ENCODE peak calls at places on chromosome 22, in six cellular contexts. One of them, this sample, is unnamed.

GRCh38 chr22:44220727-44221680 is 40.3 kb downstream of the PARVG start:
- DNase-seq in transverse colon: no peak
- DNase-seq in effector memory CD4-positive, alpha-beta T cell: no peak
- DNase-seq in body of pancreas: no peak
- DNase-seq in SK-N-SH: no peak
- DNase-seq in mammary epithelial cell: no peak
- DNase-seq in this sample: peak; percentile 17

GRCh38 chr22:23147632-23148387 is 2.5 kb downstream of the RAB36 start:
- DNase-seq in effector memory CD4-positive, alpha-beta T cell: no peak
- DNase-seq in SK-N-SH: no peak
- DNase-seq in mammary epithelial cell: peak; percentile 56
- DNase-seq in body of pancreas: peak; percentile 74
- DNase-seq in transverse colon: no peak
- DNase-seq in this sample: no peak

GRCh38 chr22:44448271-44448780 is 49.7 kb downstream of the RTL6 start:
- DNase-seq in SK-N-SH: peak; percentile 49
- DNase-seq in mammary epithelial cell: peak; percentile 88
- DNase-seq in effector memory CD4-positive, alpha-beta T cell: no peak
- DNase-seq in transverse colon: peak; percentile 48
- DNase-seq in body of pancreas: peak; percentile 44
- DNase-seq in this sample: no peak

GRCh38 chr22:44192098-44192810 is 11.5 kb downstream of the PARVG start:
- DNase-seq in body of pancreas: no peak
- DNase-seq in transverse colon: no peak
- DNase-seq in mammary epithelial cell: peak; percentile 5
- DNase-seq in SK-N-SH: peak; percentile 70
- DNase-seq in effector memory CD4-positive, alpha-beta T cell: peak; percentile 20
- DNase-seq in this sample: no peak

GRCh38 chr22:41052661-41053490 is 39.5 kb upstream of the EP300 start:
- DNase-seq in mammary epithelial cell: peak; percentile 44
- DNase-seq in SK-N-SH: no peak
- DNase-seq in transverse colon: no peak
- DNase-seq in body of pancreas: no peak
- DNase-seq in effector memory CD4-positive, alpha-beta T cell: no peak
- DNase-seq in this sample: no peak

GRCh38 chr22:46546466-46547178 is 9.2 kb upstream of the CELSR1 start:
- DNase-seq in SK-N-SH: no peak
- DNase-seq in effector memory CD4-positive, alpha-beta T cell: no peak
- DNase-seq in body of pancreas: peak; percentile 55
- DNase-seq in transverse colon: no peak
- DNase-seq in mammary epithelial cell: peak; percentile 36
- DNase-seq in this sample: peak; percentile 79

GRCh38 chr22:35543702-35544101 is 3.1 kb downstream of the RASD2 start:
- DNase-seq in mammary epithelial cell: no peak
- DNase-seq in transverse colon: no peak
- DNase-seq in body of pancreas: no peak
- DNase-seq in effector memory CD4-positive, alpha-beta T cell: no peak
- DNase-seq in SK-N-SH: no peak
- DNase-seq in this sample: no peak

GRCh38 chr22:30205281-30206115 is 41.1 kb downstream of the LIF start:
- DNase-seq in mammary epithelial cell: peak; percentile 99
- DNase-seq in SK-N-SH: peak; percentile 48
- DNase-seq in effector memory CD4-positive, alpha-beta T cell: no peak
- DNase-seq in body of pancreas: peak; percentile 53
- DNase-seq in transverse colon: no peak
- DNase-seq in this sample: no peak

GRCh38 chr22:46122511-46122971 is 27.8 kb upstream of the PPARA start:
- DNase-seq in transverse colon: peak; percentile 78
- DNase-seq in SK-N-SH: peak; percentile 95
- DNase-seq in body of pancreas: peak; percentile 71
- DNase-seq in effector memory CD4-positive, alpha-beta T cell: peak; percentile 47
- DNase-seq in mammary epithelial cell: no peak
- DNase-seq in this sample: peak; percentile 77

GRCh38 chr22:41963453-41964105 is 5.7 kb upstream of the SEPTIN3 start:
- DNase-seq in transverse colon: no peak
- DNase-seq in SK-N-SH: no peak
- DNase-seq in body of pancreas: no peak
- DNase-seq in effector memory CD4-positive, alpha-beta T cell: no peak
- DNase-seq in mammary epithelial cell: no peak
- DNase-seq in this sample: peak; percentile 73

GRCh38 chr22:19970031-19970478 is 28.4 kb upstream of the TXNRD2 start:
- DNase-seq in SK-N-SH: no peak
- DNase-seq in body of pancreas: no peak
- DNase-seq in effector memory CD4-positive, alpha-beta T cell: no peak
- DNase-seq in transverse colon: no peak
- DNase-seq in mammary epithelial cell: no peak
- DNase-seq in this sample: no peak

GRCh38 chr22:43481528-43482309 is 69.9 kb downstream of the MPPED1 start:
- DNase-seq in mammary epithelial cell: no peak
- DNase-seq in SK-N-SH: no peak
- DNase-seq in effector memory CD4-positive, alpha-beta T cell: no peak
- DNase-seq in body of pancreas: no peak
- DNase-seq in transverse colon: no peak
- DNase-seq in this sample: no peak

GRCh38 chr22:42611076-42611475 is 3.6 kb downstream of the POLDIP3 start:
- DNase-seq in effector memory CD4-positive, alpha-beta T cell: no peak
- DNase-seq in transverse colon: no peak
- DNase-seq in SK-N-SH: no peak
- DNase-seq in body of pancreas: no peak
- DNase-seq in mammary epithelial cell: no peak
- DNase-seq in this sample: no peak

DNA sequence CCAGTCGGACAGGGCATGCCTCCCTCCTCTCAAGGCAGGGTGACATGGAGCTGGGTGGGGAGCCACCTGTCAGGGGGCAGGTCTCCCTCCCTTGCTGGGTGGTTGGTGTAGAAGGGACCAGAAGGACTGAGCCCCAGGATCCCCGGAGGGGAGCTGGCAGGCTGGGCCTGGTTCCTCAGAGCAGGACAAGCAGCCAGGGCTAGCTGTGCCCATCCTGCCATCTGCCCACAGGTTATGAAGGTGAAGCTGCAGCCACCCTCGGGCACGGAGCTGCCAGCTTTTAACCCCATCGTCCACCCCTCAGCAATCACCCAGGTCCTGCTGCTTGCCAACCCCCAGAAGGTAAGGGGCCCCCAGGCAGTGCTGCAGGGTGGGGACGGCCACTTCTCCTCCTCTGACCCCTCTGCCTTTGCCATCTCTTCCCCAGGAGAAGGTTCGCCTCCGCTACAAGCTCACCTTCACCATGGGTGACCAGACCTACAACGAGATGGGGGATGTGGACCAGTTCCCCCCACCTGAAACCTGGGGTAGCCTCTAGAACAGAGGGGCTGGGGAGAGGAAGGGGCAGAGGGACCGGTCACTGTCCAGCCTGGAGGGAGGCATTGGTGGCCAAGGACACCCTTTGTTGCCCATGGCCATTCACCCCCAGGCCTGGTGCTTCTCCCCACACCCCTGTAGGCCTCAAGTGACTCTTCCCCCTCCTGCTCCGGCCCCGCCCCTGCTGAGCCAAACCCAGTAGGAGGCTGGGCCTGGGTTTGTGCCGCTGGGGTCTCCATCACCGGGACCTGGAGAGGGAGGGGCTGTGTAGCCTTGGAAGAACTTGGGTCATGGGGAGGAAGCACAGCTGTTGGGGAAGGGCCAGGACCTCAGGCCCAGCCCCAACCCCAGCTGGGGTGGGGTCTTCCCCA is 7.0 kb upstream of the SH3BP1 start:
- DNase-seq in mammary epithelial cell: no peak
- DNase-seq in SK-N-SH: no peak
- DNase-seq in body of pancreas: no peak
- DNase-seq in transverse colon: no peak
- DNase-seq in effector memory CD4-positive, alpha-beta T cell: no peak
- DNase-seq in this sample: no peak
- H3K4me1 ChIP-seq in mammary epithelial cell: peaks cover 8% of the 10 kb centered on the region
- H3K4me1 ChIP-seq in SK-N-SH: peaks cover 49% of the 10 kb centered on the region
- H3K4me1 ChIP-seq in body of pancreas: peaks cover 13% of the 10 kb centered on the region
- H3K4me1 ChIP-seq in transverse colon: peaks cover 60% of the 10 kb centered on the region
- H3K4me1 ChIP-seq in effector memory CD4-positive, alpha-beta T cell: peaks cover 66% of the 10 kb centered on the region
- H3K4me1 ChIP-seq in this sample: peaks cover 7% of the 10 kb centered on the region

GRCh38 chr22:49754674-49755590 is 72.7 kb downstream of the BRD1 start:
- DNase-seq in effector memory CD4-positive, alpha-beta T cell: no peak
- DNase-seq in SK-N-SH: peak; percentile 41
- DNase-seq in body of pancreas: no peak
- DNase-seq in mammary epithelial cell: no peak
- DNase-seq in transverse colon: no peak
- DNase-seq in this sample: no peak

GRCh38 chr22:49753961-49754673 is 73.6 kb downstream of the BRD1 start:
- DNase-seq in SK-N-SH: peak; percentile 59
- DNase-seq in body of pancreas: no peak
- DNase-seq in effector memory CD4-positive, alpha-beta T cell: no peak
- DNase-seq in transverse colon: no peak
- DNase-seq in mammary epithelial cell: no peak
- DNase-seq in this sample: no peak

GRCh38 chr22:49753276-49753884 is 74.3 kb downstream of the BRD1 start:
- DNase-seq in body of pancreas: no peak
- DNase-seq in effector memory CD4-positive, alpha-beta T cell: no peak
- DNase-seq in mammary epithelial cell: no peak
- DNase-seq in SK-N-SH: peak; percentile 80
- DNase-seq in transverse colon: no peak
- DNase-seq in this sample: no peak

GRCh38 chr22:49756201-49756600 is 71.5 kb downstream of the BRD1 start:
- DNase-seq in SK-N-SH: no peak
- DNase-seq in body of pancreas: no peak
- DNase-seq in effector memory CD4-positive, alpha-beta T cell: no peak
- DNase-seq in transverse colon: no peak
- DNase-seq in mammary epithelial cell: no peak
- DNase-seq in this sample: no peak

GRCh38 chr22:49756656-49757055 is 71.0 kb downstream of the BRD1 start:
- DNase-seq in effector memory CD4-positive, alpha-beta T cell: no peak
- DNase-seq in body of pancreas: no peak
- DNase-seq in SK-N-SH: no peak
- DNase-seq in mammary epithelial cell: no peak
- DNase-seq in transverse colon: peak; percentile 4
- DNase-seq in this sample: no peak
- H3K4me1 ChIP-seq in effector memory CD4-positive, alpha-beta T cell: no peaks in the 10 kb centered on the region
- H3K4me1 ChIP-seq in body of pancreas: no peaks in the 10 kb centered on the region
- H3K4me1 ChIP-seq in SK-N-SH: peaks cover 28% of the 10 kb centered on the region
- H3K4me1 ChIP-seq in mammary epithelial cell: peaks cover 16% of the 10 kb centered on the region
- H3K4me1 ChIP-seq in transverse colon: no peaks in the 10 kb centered on the region
- H3K4me1 ChIP-seq in this sample: peaks cover 3% of the 10 kb centered on the region

GRCh38 chr22:28976588-28976987 is 85.0 kb downstream of the C22orf31 start:
- DNase-seq in SK-N-SH: no peak
- DNase-seq in transverse colon: no peak
- DNase-seq in body of pancreas: no peak
- DNase-seq in effector memory CD4-positive, alpha-beta T cell: no peak
- DNase-seq in mammary epithelial cell: peak; percentile 75
- DNase-seq in this sample: no peak
- H3K4me1 ChIP-seq in SK-N-SH: peaks cover 12% of the 10 kb centered on the region
- H3K4me1 ChIP-seq in transverse colon: peaks cover 18% of the 10 kb centered on the region
- H3K4me1 ChIP-seq in body of pancreas: peaks cover 24% of the 10 kb centered on the region
- H3K4me1 ChIP-seq in effector memory CD4-positive, alpha-beta T cell: no peaks in the 10 kb centered on the region
- H3K4me1 ChIP-seq in mammary epithelial cell: peaks cover 33% of the 10 kb centered on the region
- H3K4me1 ChIP-seq in this sample: peaks cover 12% of the 10 kb centered on the region

GRCh38 chr22:50686794-50687193 is 14.2 kb downstream of the SHANK3 start:
- DNase-seq in effector memory CD4-positive, alpha-beta T cell: no peak
- DNase-seq in body of pancreas: no peak
- DNase-seq in transverse colon: no peak
- DNase-seq in SK-N-SH: no peak
- DNase-seq in mammary epithelial cell: no peak
- DNase-seq in this sample: peak; percentile 22
- H3K4me1 ChIP-seq in effector memory CD4-positive, alpha-beta T cell: no peaks in the 10 kb centered on the region
- H3K4me1 ChIP-seq in body of pancreas: no peaks in the 10 kb centered on the region
- H3K4me1 ChIP-seq in transverse colon: no peaks in the 10 kb centered on the region
- H3K4me1 ChIP-seq in SK-N-SH: no peaks in the 10 kb centered on the region
- H3K4me1 ChIP-seq in mammary epithelial cell: peaks cover 10% of the 10 kb centered on the region
- H3K4me1 ChIP-seq in this sample: peaks cover 2% of the 10 kb centered on the region

GRCh38 chr22:49968831-49969661 is 8.5 kb downstream of the PIM3 start:
- DNase-seq in SK-N-SH: peak; percentile 27
- DNase-seq in body of pancreas: no peak
- DNase-seq in mammary epithelial cell: no peak
- DNase-seq in transverse colon: no peak
- DNase-seq in effector memory CD4-positive, alpha-beta T cell: no peak
- DNase-seq in this sample: no peak

GRCh38 chr22:49968313-49968830 is 7.8 kb downstream of the PIM3 start:
- DNase-seq in body of pancreas: peak; percentile 6
- DNase-seq in transverse colon: no peak
- DNase-seq in effector memory CD4-positive, alpha-beta T cell: no peak
- DNase-seq in mammary epithelial cell: no peak
- DNase-seq in SK-N-SH: peak; percentile 33
- DNase-seq in this sample: no peak

GRCh38 chr22:49966716-49967332 is 6.3 kb downstream of the PIM3 start:
- DNase-seq in transverse colon: peak; percentile 51
- DNase-seq in SK-N-SH: peak; percentile 51
- DNase-seq in effector memory CD4-positive, alpha-beta T cell: no peak
- DNase-seq in body of pancreas: peak; percentile 76
- DNase-seq in mammary epithelial cell: no peak
- DNase-seq in this sample: peak; percentile 66

GRCh38 chr22:49966041-49966715 is 5.6 kb downstream of the PIM3 start:
- DNase-seq in mammary epithelial cell: no peak
- DNase-seq in effector memory CD4-positive, alpha-beta T cell: no peak
- DNase-seq in SK-N-SH: peak; percentile 30
- DNase-seq in transverse colon: peak; percentile 21
- DNase-seq in body of pancreas: peak; percentile 17
- DNase-seq in this sample: peak; percentile 32

GRCh38 chr22:49967333-49968241 is 7.0 kb downstream of the PIM3 start:
- DNase-seq in SK-N-SH: peak; percentile 76
- DNase-seq in transverse colon: peak; percentile 52
- DNase-seq in mammary epithelial cell: no peak
- DNase-seq in body of pancreas: peak; percentile 75
- DNase-seq in effector memory CD4-positive, alpha-beta T cell: no peak
- DNase-seq in this sample: peak; percentile 46
- H3K4me1 ChIP-seq in SK-N-SH: peaks cover 27% of the 10 kb centered on the region
- H3K4me1 ChIP-seq in transverse colon: peaks cover 61% of the 10 kb centered on the region
- H3K4me1 ChIP-seq in mammary epithelial cell: peaks cover 44% of the 10 kb centered on the region
- H3K4me1 ChIP-seq in body of pancreas: peaks cover 93% of the 10 kb centered on the region
- H3K4me1 ChIP-seq in effector memory CD4-positive, alpha-beta T cell: peaks cover 41% of the 10 kb centered on the region
- H3K4me1 ChIP-seq in this sample: peaks cover 61% of the 10 kb centered on the region

DNA sequence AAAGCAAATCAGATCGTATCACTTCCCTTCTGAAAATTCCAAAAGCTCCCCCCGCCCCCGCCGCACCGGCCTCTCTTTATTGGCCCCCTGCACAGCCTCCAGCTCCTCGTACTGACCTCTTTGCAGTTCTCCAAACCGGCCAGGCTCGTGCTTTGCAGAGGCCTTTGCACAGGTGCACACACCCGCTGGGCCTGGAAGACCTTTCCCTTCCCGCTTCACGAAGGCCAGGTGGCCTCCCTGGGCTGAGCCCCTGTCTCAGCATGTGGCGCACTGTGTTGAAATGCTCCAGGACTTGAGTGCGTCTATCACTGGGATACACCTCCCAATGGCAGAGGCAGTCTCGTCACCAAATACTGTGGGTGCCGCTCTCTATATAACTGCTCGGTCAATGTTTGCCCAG is 13.2 kb upstream of the ADA2 start:
- DNase-seq in body of pancreas: no peak
- DNase-seq in mammary epithelial cell: no peak
- DNase-seq in SK-N-SH: no peak
- DNase-seq in transverse colon: no peak
- DNase-seq in effector memory CD4-positive, alpha-beta T cell: no peak
- DNase-seq in this sample: no peak
- H3K4me1 ChIP-seq in body of pancreas: peaks cover 8% of the 10 kb centered on the region
- H3K4me1 ChIP-seq in mammary epithelial cell: no peaks in the 10 kb centered on the region
- H3K4me1 ChIP-seq in SK-N-SH: no peaks in the 10 kb centered on the region
- H3K4me1 ChIP-seq in transverse colon: peaks cover 5% of the 10 kb centered on the region
- H3K4me1 ChIP-seq in effector memory CD4-positive, alpha-beta T cell: peaks cover 1% of the 10 kb centered on the region
- H3K4me1 ChIP-seq in this sample: no peaks in the 10 kb centered on the region

This sample was measured in lung.